ENCODE peak calls at places on chromosome 15, in seven cellular contexts. R, I, L, T, B, U and S are unnamed samples.

GRCh38 chr15:65421360-65422215 is 1.2 kb downstream of the IGDCC4 start:
- DNase-seq in I (no peak), B (peak; percentile 49), T (peak; percentile 98), U (no peak), R (peak; percentile 94), L (no peak), S (peak; percentile 52)

GRCh38 chr15:43376017-43376705 is 5.3 kb downstream of the TUBGCP4 start:
- DNase-seq in U (no peak), B (peak; percentile 12), T (peak; percentile 64), L (peak; percentile 20), I (no peak), R (peak; percentile 40), S (peak; percentile 39)

GRCh38 chr15:89167267-89168176 is 53.9 kb downstream of the RLBP1 start:
- DNase-seq in L (no peak), R (no peak), U (no peak), B (no peak), T (no peak), I (peak; percentile 75), S (no peak)

GRCh38 chr15:33067456-33067855 is 127.1 kb downstream of the FMN1 start:
- DNase-seq in T (peak; percentile 69), I (no peak), U (no peak), R (no peak), L (no peak), B (no peak), S (no peak)

GRCh38 chr15:100030586-100031249 is 297.5 kb upstream of the LYSMD4 start:
- DNase-seq in R (no peak), I (no peak), L (no peak), T (no peak), B (no peak), U (no peak), S (no peak)

GRCh38 chr15:75178171-75178937 is 23.3 kb upstream of the C15orf39 start:
- DNase-seq in B (peak; percentile 3), U (no peak), I (no peak), R (no peak), T (peak; percentile 71), L (no peak), S (no peak)

GRCh38 chr15:25742008-25742407 is 121.1 kb downstream of the ATP10A start:
- DNase-seq in B (no peak), T (no peak), R (no peak), U (no peak), I (no peak), L (no peak), S (no peak)

GRCh38 chr15:81752149-81752942 is 293.5 kb downstream of the MEX3B start:
- DNase-seq in B (peak; percentile 23), U (no peak), I (no peak), T (no peak), R (peak; percentile 86), L (peak; percentile 91), S (peak; percentile 33)

GRCh38 chr15:87873501-87873900 is 383.0 kb downstream of the NTRK3 start:
- DNase-seq in U (no peak), I (no peak), B (no peak), T (no peak), R (no peak), L (no peak), S (no peak)

GRCh38 chr15:76204558-76204845 is 106.8 kb downstream of the ETFA start:
- DNase-seq in T (no peak), I (no peak), B (no peak), L (no peak), U (no peak), R (no peak), S (no peak)

GRCh38 chr15:41104234-41104633 is 11.8 kb downstream of the INO80 start:
- DNase-seq in T (no peak), U (no peak), R (no peak), L (no peak), I (no peak), B (no peak), S (no peak)

GRCh38 chr15:60695713-60696522 is 217.0 kb upstream of the ICE2 start:
- DNase-seq in U (no peak), T (no peak), L (no peak), I (no peak), B (no peak), R (peak; percentile 21), S (no peak)

GRCh38 chr15:70507772-70508351 is 255.5 kb downstream of the UACA start:
- DNase-seq in I (peak; percentile 68), B (no peak), R (no peak), U (no peak), L (peak; percentile 82), T (no peak), S (no peak)

GRCh38 chr15:74375303-74375693 is 7.9 kb upstream of the CYP11A1 start:
- DNase-seq in R (peak; percentile 91), T (peak; percentile 93), L (peak; percentile 68), U (peak; percentile 39), B (peak; percentile 72), I (no peak), S (peak; percentile 93)

GRCh38 chr15:78174398-78174797 is 25.2 kb downstream of the IDH3A start:
- DNase-seq in B (no peak), U (no peak), L (no peak), R (no peak), I (no peak), T (no peak), S (no peak)

GRCh38 chr15:36883705-36884355 is 216.5 kb downstream of the MEIS2 start:
- DNase-seq in R (peak; percentile 94), T (peak; percentile 98), B (peak; percentile 85), L (peak; percentile 79), I (peak; percentile 32), U (no peak), S (peak; percentile 80)

GRCh38 chr15:48324949-48325348 is 6.3 kb upstream of the DUT start:
- DNase-seq in U (no peak), B (no peak), R (no peak), L (peak; percentile 61), T (no peak), I (no peak), S (no peak)

GRCh38 chr15:37362414-37362813 is 262.1 kb upstream of the MEIS2 start:
- DNase-seq in U (no peak), T (no peak), L (no peak), B (no peak), I (no peak), R (no peak), S (no peak)

GRCh38 chr15:58987036-58987435 is 427 bp upstream of the RNF111 start:
- DNase-seq in T (no peak), I (no peak), U (no peak), R (no peak), L (no peak), B (no peak), S (no peak)

GRCh38 chr15:81277851-81278250 is 46.1 kb downstream of the STARD5 start:
- DNase-seq in L (no peak), R (no peak), U (no peak), B (no peak), I (no peak), T (no peak), S (no peak)

GRCh38 chr15:101697488-101697887 is 26.8 kb downstream of the TARS3 start:
- DNase-seq in T (no peak), B (no peak), L (no peak), U (no peak), I (no peak), R (no peak), S (no peak)

GRCh38 chr15:68365140-68365745 is 66.7 kb downstream of the ITGA11 start:
- DNase-seq in R (no peak), L (no peak), I (no peak), B (no peak), U (no peak), T (no peak), S (no peak)

GRCh38 chr15:49979705-49980382 is 139.2 kb downstream of the ATP8B4 start:
- DNase-seq in I (no peak), B (no peak), R (no peak), T (no peak), U (no peak), L (no peak), S (no peak)

GRCh38 chr15:58909616-58910015 is 23.9 kb downstream of the SLTM start:
- DNase-seq in L (no peak), I (no peak), R (no peak), B (no peak), T (no peak), U (no peak), S (no peak)

GRCh38 chr15:67091073-67091965 is 25.9 kb downstream of the SMAD3 start:
- DNase-seq in T (no peak), L (no peak), R (no peak), I (peak; percentile 88), U (no peak), B (no peak), S (no peak)

GRCh38 chr15:63576441-63576840 is 20.7 kb upstream of the FBXL22 start:
- DNase-seq in I (no peak), U (no peak), T (no peak), L (no peak), B (no peak), R (no peak), S (no peak)

GRCh38 chr15:77421370-77421700 is 647 bp downstream of the HMG20A start:
- DNase-seq in U (no peak), T (peak; percentile 40), R (no peak), B (no peak), I (no peak), L (no peak), S (no peak)

GRCh38 chr15:65290228-65290627 is 3.5 kb upstream of the PARP16 start:
- DNase-seq in L (no peak), B (no peak), I (no peak), T (no peak), R (no peak), U (no peak), S (no peak)

GRCh38 chr15:86802244-86802643 is 722.6 kb downstream of the AGBL1 start:
- DNase-seq in I (no peak), L (no peak), U (no peak), T (no peak), R (no peak), B (no peak), S (no peak)